ENCODE peak calls at places on chromosomes 5 and 9, in eight cellular contexts. A is upper lobe of right lung, K is brain microvascular endothelial cell, F is left ventricle myocardium inferior, R is lower lobe of right lung, N is mucosa of descending colon, D is cardiac fibroblast, Y is NB4. B is an unnamed sample.

GRCh38 chr9:98192503-98193335 is at the start of gene CORO2A:
- DNase-seq in D (peak; percentile 66), Y (peak; percentile 85), N (peak; percentile 93), F (peak; percentile 75), K (peak; percentile 37), A (peak; percentile 94), R (peak; percentile 90), B (no peak)

GRCh38 chr5:150516011-150516410 is 8.1 kb downstream of the NDST1 start:
- DNase-seq in N (no peak), F (peak; percentile 56), D (peak; percentile 69), Y (no peak), R (no peak), K (peak; percentile 66), A (no peak), B (no peak)

GRCh38 chr5:42108468-42108867 is 183.4 kb downstream of the FBXO4 start:
- DNase-seq in F (no peak), A (no peak), N (no peak), K (no peak), R (no peak), Y (no peak), D (no peak), B (no peak)

GRCh38 chr5:109411627-109412026 is 1.9 kb upstream of the PJA2 start:
- DNase-seq in N (no peak), F (no peak), Y (peak; percentile 50), K (peak; percentile 86), R (no peak), D (peak; percentile 95), A (no peak), B (no peak)

GRCh38 chr9:107213561-107214028 is 69.5 kb upstream of the RAD23B start:
- DNase-seq in F (no peak), R (no peak), A (no peak), Y (peak; percentile 83), D (peak; percentile 95), N (no peak), K (peak; percentile 94), B (peak; percentile 62)

GRCh38 chr9:34381323-34381722 is 4.6 kb upstream of the MYORG start:
- DNase-seq in F (no peak), A (no peak), K (no peak), R (peak; percentile 53), N (peak; percentile 75), D (no peak), Y (no peak), B (no peak)

GRCh38 chr5:159208508-159209437 is 580 bp downstream of the RNF145 start:
- DNase-seq in N (peak; percentile 66), K (no peak), R (peak; percentile 65), A (peak; percentile 77), D (peak; percentile 33), Y (peak; percentile 49), F (peak; percentile 54), B (no peak)

GRCh38 chr5:140322751-140323731 is 20.1 kb upstream of the PFDN1 start:
- DNase-seq in K (peak; percentile 95), F (peak; percentile 34), Y (no peak), N (no peak), D (peak; percentile 98), A (no peak), R (no peak), B (no peak)

DNA sequence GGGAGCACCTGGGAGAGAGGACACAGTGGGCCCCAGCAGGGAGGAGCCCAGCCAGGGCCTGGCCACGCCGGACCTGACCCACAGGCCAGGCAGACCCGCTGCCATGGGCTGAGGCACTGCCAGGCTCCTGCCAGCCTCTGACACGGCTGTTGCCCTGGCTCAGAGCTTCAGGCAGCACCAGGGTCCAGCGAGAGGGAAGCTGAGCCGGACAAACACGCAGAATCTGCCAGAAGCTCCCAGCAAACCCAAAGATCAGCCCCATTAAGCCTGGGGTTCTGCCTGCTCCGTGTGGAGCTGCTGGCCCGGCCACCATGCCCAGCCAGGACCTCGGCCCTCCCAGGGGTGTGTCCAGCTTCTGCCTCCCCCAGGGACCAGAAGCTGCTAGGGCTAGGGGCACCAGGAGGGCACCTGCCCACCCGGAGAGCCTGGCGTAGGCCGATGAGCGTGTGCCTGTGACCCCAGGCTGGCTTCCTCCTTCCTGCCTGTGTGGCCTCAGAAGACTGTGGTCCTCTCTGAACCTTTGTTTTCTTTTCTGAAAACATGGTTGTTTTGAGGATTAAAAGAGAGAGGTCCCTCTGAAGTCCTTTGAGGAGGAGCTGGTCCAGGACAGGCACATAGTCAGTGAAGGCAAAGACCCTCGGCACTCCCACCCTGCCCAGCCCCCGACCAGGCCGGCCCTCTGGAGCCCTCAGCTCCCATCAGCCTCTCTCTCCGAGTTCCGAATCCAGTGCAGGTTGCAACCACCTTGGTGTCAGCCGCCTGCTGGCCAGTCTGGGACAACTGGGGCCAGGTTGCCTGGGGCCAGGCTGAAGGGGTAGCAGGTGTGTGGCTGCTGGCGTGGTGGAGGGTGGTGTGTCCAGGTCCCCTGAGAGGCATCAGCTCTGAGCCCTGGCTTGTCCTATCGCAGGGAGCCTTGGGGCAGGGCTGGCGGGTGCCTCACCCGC is 39.6 kb downstream of the KCNT1 start:
- DNase-seq in R (no peak), D (no peak), K (no peak), F (no peak), N (no peak), Y (no peak), A (no peak), B (no peak)
- TF ChIP-seq CTCF in R (no peak), D (no peak), K (no peak), F (no peak), N (no peak), Y (no peak), A (no peak), B (no peak)

DNA sequence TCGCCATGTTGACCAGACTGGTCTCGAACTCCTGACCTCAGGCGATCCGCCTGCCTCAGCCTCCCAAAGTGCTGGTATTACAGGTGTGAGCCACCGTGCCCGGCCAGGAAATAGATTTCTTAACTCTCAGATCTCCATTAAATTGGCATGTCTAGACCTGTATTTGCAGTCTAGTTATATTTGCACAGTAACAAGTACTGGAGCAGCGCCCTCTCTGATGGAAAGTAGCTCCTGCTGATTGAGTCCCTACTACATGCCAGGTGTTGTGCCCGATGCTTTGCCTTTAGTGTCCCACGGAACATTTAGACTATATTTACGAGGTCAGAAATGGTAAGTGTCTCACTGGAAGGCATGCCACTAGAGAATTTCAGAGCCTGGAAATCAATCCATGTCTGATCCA is 15.8 kb upstream of the TMED9 start:
- DNase-seq in R (no peak), A (no peak), Y (no peak), F (no peak), N (no peak), K (no peak), D (no peak), B (no peak)
- TF ChIP-seq CTCF in R (no peak), A (no peak), Y (no peak), F (no peak), N (no peak), K (peak; percentile 6), D (no peak), B (no peak)

GRCh38 chr5:8756498-8757084 is 789.3 kb downstream of the SEMA5A start:
- DNase-seq in A (no peak), R (no peak), Y (peak; percentile 52), N (no peak), D (peak; percentile 78), K (peak; percentile 65), F (no peak), B (no peak)
- TF ChIP-seq CTCF in A (peak; percentile 29), R (peak; percentile 29), Y (peak; percentile 33), N (no peak), D (peak; percentile 64), K (peak; percentile 72), F (peak; percentile 58), B (no peak)

GRCh38 chr5:128154943-128155342 is 71.4 kb downstream of the SLC12A2 start:
- DNase-seq in F (no peak), Y (no peak), D (peak; percentile 81), R (no peak), K (no peak), A (no peak), N (no peak), B (no peak)
- TF ChIP-seq CTCF in F (no peak), Y (no peak), D (no peak), R (no peak), K (no peak), A (no peak), N (no peak), B (no peak)

DNA sequence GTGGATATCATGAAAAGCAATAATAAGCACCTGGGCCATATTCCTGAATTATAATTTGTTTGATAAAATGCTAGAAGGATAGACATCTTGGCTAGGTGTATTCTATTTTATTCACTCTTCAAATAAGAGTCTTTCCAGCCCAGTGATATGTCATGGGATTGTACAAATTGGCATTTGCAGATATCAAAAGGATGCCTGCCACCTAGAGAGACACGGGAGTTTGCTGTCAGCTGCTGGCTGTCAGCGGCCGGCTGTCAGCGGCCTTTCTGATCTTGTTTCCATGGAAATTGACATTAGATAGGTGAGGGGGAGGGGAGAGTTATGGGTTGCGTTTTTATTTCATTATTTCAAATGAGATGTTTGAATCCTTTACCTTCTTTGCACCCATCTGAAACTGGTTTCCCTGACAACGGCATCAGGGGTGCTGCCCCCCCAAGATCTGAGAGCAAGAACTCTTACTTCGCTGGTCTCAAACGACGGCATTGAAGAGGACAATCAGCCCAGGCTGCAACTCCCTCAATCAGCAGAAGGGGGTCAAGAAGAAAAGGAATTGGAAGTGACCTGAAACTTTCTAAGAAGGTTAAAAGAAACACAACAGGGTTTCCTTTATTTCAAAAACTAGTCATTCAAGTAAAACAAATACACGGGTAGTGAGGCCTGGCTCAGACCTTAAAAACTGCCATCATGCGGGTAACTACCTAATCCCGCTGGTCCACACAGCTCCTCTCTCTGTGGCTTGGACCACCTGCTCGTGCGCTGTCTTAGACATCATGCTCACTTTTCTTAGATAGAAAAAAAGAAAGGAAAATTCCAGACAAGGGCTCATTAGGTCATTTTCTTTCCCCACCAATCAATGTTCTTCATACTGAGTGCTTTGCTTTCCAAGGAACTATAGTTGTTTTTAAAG is 115.7 kb downstream of the TLE1 start:
- DNase-seq in K (no peak), Y (no peak), N (no peak), R (no peak), A (no peak), F (no peak), D (no peak), B (no peak)
- TF ChIP-seq CTCF in K (peak; percentile 16), Y (no peak), N (no peak), R (no peak), A (no peak), F (no peak), D (no peak), B (no peak)

GRCh38 chr5:81214848-81215247 is 18.3 kb upstream of the CKMT2 start:
- DNase-seq in D (no peak), F (no peak), N (no peak), R (no peak), K (no peak), Y (no peak), A (no peak), B (no peak)

GRCh38 chr5:81209386-81209785 is 23.7 kb upstream of the CKMT2 start:
- DNase-seq in R (no peak), K (no peak), A (no peak), F (no peak), D (no peak), Y (no peak), N (no peak), B (no peak)

GRCh38 chr5:81213070-81213469 is 20.1 kb upstream of the CKMT2 start:
- DNase-seq in K (no peak), F (no peak), R (no peak), Y (no peak), D (no peak), A (peak; percentile 26), N (no peak), B (no peak)

GRCh38 chr5:81209869-81210268 is 23.3 kb upstream of the CKMT2 start:
- DNase-seq in D (no peak), A (no peak), Y (no peak), K (no peak), N (no peak), R (no peak), F (no peak), B (no peak)

GRCh38 chr5:81212211-81212687 is 20.9 kb upstream of the CKMT2 start:
- DNase-seq in D (no peak), Y (no peak), N (no peak), F (no peak), R (no peak), A (peak; percentile 64), K (no peak), B (no peak)
- TF ChIP-seq CTCF in D (no peak), Y (no peak), N (no peak), F (no peak), R (no peak), A (no peak), K (no peak), B (no peak)

B was measured in CD14-positive monocyte.